ENCODE peak calls at places on chromosome 6, in five cellular contexts. One of them, this sample, is unnamed.
A peak's percentile ranks its signal among the peaks of the same experiment; 100 is the strongest.

GRCh38 chr6:161418458-161418945 is 144.6 kb upstream of the AGPAT4 start:
- DNase-seq in DND-41: peak; percentile 30
- DNase-seq in transverse colon: peak; percentile 12
- DNase-seq in adrenal gland: peak; percentile 74
- DNase-seq in mammary epithelial cell: peak; percentile 61
- DNase-seq in this sample: peak; percentile 81

GRCh38 chr6:97282238-97282725 is 734 bp downstream of the MMS22L start:
- DNase-seq in DND-41: peak; percentile 17
- DNase-seq in adrenal gland: no peak
- DNase-seq in transverse colon: no peak
- DNase-seq in mammary epithelial cell: no peak
- DNase-seq in this sample: peak; percentile 11

GRCh38 chr6:140276133-140276532 is 901.7 kb upstream of the CITED2 start:
- DNase-seq in transverse colon: no peak
- DNase-seq in adrenal gland: no peak
- DNase-seq in DND-41: no peak
- DNase-seq in mammary epithelial cell: no peak
- DNase-seq in this sample: no peak

GRCh38 chr6:54244430-54244829 is 63.8 kb upstream of the TINAG start:
- DNase-seq in transverse colon: no peak
- DNase-seq in DND-41: no peak
- DNase-seq in adrenal gland: no peak
- DNase-seq in mammary epithelial cell: peak; percentile 10
- DNase-seq in this sample: peak; percentile 35

GRCh38 chr6:90938116-90938515 is 351.2 kb upstream of the MAP3K7 start:
- DNase-seq in adrenal gland: no peak
- DNase-seq in DND-41: no peak
- DNase-seq in mammary epithelial cell: peak; percentile 70
- DNase-seq in transverse colon: no peak
- DNase-seq in this sample: no peak

GRCh38 chr6:143652840-143653239 is 24.9 kb upstream of the PHACTR2 start:
- DNase-seq in DND-41: no peak
- DNase-seq in adrenal gland: no peak
- DNase-seq in transverse colon: peak; percentile 35
- DNase-seq in mammary epithelial cell: no peak
- DNase-seq in this sample: no peak

GRCh38 chr6:17831135-17831534 is 124.4 kb upstream of the NUP153 start:
- DNase-seq in adrenal gland: peak; percentile 28
- DNase-seq in DND-41: no peak
- DNase-seq in mammary epithelial cell: peak; percentile 35
- DNase-seq in transverse colon: no peak
- DNase-seq in this sample: no peak

GRCh38 chr6:47477497-47478232 is at the start of gene CD2AP:
- DNase-seq in mammary epithelial cell: peak; percentile 86
- DNase-seq in adrenal gland: peak; percentile 89
- DNase-seq in DND-41: peak; percentile 97
- DNase-seq in transverse colon: peak; percentile 93
- DNase-seq in this sample: peak; percentile 83

GRCh38 chr6:41878961-41879405 is 16.2 kb downstream of the USP49 start:
- DNase-seq in mammary epithelial cell: no peak
- DNase-seq in transverse colon: no peak
- DNase-seq in adrenal gland: no peak
- DNase-seq in DND-41: no peak
- DNase-seq in this sample: peak; percentile 9

GRCh38 chr6:72466971-72467566 is 154.8 kb upstream of the KCNQ5 start:
- DNase-seq in transverse colon: no peak
- DNase-seq in mammary epithelial cell: no peak
- DNase-seq in adrenal gland: no peak
- DNase-seq in DND-41: no peak
- DNase-seq in this sample: no peak

GRCh38 chr6:113291751-113292445 is 565.2 kb upstream of the MARCKS start:
- DNase-seq in adrenal gland: no peak
- DNase-seq in DND-41: no peak
- DNase-seq in transverse colon: no peak
- DNase-seq in mammary epithelial cell: no peak
- DNase-seq in this sample: peak; percentile 51

GRCh38 chr6:71395731-71396409 is 107.3 kb downstream of the OGFRL1 start:
- DNase-seq in mammary epithelial cell: no peak
- DNase-seq in DND-41: no peak
- DNase-seq in adrenal gland: no peak
- DNase-seq in transverse colon: no peak
- DNase-seq in this sample: no peak

GRCh38 chr6:126176266-126176665 is 163.6 kb upstream of the CENPW start:
- DNase-seq in adrenal gland: no peak
- DNase-seq in mammary epithelial cell: peak; percentile 44
- DNase-seq in DND-41: no peak
- DNase-seq in transverse colon: no peak
- DNase-seq in this sample: peak; percentile 50

GRCh38 chr6:148367418-148368024 is 24.9 kb downstream of the SASH1 start:
- DNase-seq in mammary epithelial cell: peak; percentile 42
- DNase-seq in transverse colon: no peak
- DNase-seq in DND-41: peak; percentile 54
- DNase-seq in adrenal gland: peak; percentile 53
- DNase-seq in this sample: no peak

GRCh38 chr6:84764332-84765049 is at the start of gene TBX18:
- DNase-seq in adrenal gland: peak; percentile 73
- DNase-seq in DND-41: no peak
- DNase-seq in transverse colon: peak; percentile 80
- DNase-seq in mammary epithelial cell: peak; percentile 95
- DNase-seq in this sample: peak; percentile 94

GRCh38 chr6:139659196-139659595 is 284.7 kb upstream of the CITED2 start:
- DNase-seq in mammary epithelial cell: no peak
- DNase-seq in transverse colon: no peak
- DNase-seq in DND-41: no peak
- DNase-seq in adrenal gland: no peak
- DNase-seq in this sample: no peak

GRCh38 chr6:34552620-34553019 is 3.5 kb downstream of the SPDEF start:
- DNase-seq in adrenal gland: no peak
- DNase-seq in mammary epithelial cell: no peak
- DNase-seq in transverse colon: no peak
- DNase-seq in DND-41: no peak
- DNase-seq in this sample: no peak

GRCh38 chr6:119985952-119986736 is 636.6 kb upstream of the MAN1A1 start:
- DNase-seq in adrenal gland: no peak
- DNase-seq in mammary epithelial cell: peak; percentile 28
- DNase-seq in transverse colon: no peak
- DNase-seq in DND-41: no peak
- DNase-seq in this sample: no peak

GRCh38 chr6:152117156-152118129 is 310.0 kb downstream of the ESR1 start:
- DNase-seq in mammary epithelial cell: peak; percentile 47
- DNase-seq in adrenal gland: no peak
- DNase-seq in DND-41: no peak
- DNase-seq in transverse colon: no peak
- DNase-seq in this sample: no peak

GRCh38 chr6:17583811-17584210 is 16.3 kb upstream of the FAM8A1 start:
- DNase-seq in mammary epithelial cell: no peak
- DNase-seq in transverse colon: no peak
- DNase-seq in adrenal gland: no peak
- DNase-seq in DND-41: no peak
- DNase-seq in this sample: no peak

GRCh38 chr6:138310294-138310693 is 67.4 kb upstream of the SMIM28 start:
- DNase-seq in transverse colon: no peak
- DNase-seq in DND-41: no peak
- DNase-seq in mammary epithelial cell: no peak
- DNase-seq in adrenal gland: no peak
- DNase-seq in this sample: peak; percentile 17

GRCh38 chr6:147904416-147904815 is 395.9 kb downstream of the SAMD5 start:
- DNase-seq in DND-41: no peak
- DNase-seq in transverse colon: no peak
- DNase-seq in mammary epithelial cell: no peak
- DNase-seq in adrenal gland: no peak
- DNase-seq in this sample: no peak

GRCh38 chr6:34462561-34462971 is 3.3 kb upstream of the PACSIN1 start:
- DNase-seq in DND-41: no peak
- DNase-seq in transverse colon: peak; percentile 39
- DNase-seq in adrenal gland: peak; percentile 79
- DNase-seq in mammary epithelial cell: no peak
- DNase-seq in this sample: peak; percentile 72

GRCh38 chr6:36121752-36122494 is 8.4 kb upstream of the MAPK13 start:
- DNase-seq in adrenal gland: no peak
- DNase-seq in mammary epithelial cell: no peak
- DNase-seq in DND-41: no peak
- DNase-seq in transverse colon: no peak
- DNase-seq in this sample: no peak

GRCh38 chr6:47111685-47112084 is 69.6 kb upstream of the ADGRF1 start:
- DNase-seq in transverse colon: peak; percentile 56
- DNase-seq in DND-41: no peak
- DNase-seq in mammary epithelial cell: peak; percentile 56
- DNase-seq in adrenal gland: no peak
- DNase-seq in this sample: no peak

GRCh38 chr6:147322299-147323162 is 118.3 kb downstream of the STXBP5 start:
- DNase-seq in mammary epithelial cell: no peak
- DNase-seq in adrenal gland: no peak
- DNase-seq in transverse colon: no peak
- DNase-seq in DND-41: no peak
- DNase-seq in this sample: no peak

GRCh38 chr6:63817492-63818050 is 182.0 kb downstream of the PHF3 start:
- DNase-seq in DND-41: no peak
- DNase-seq in adrenal gland: no peak
- DNase-seq in mammary epithelial cell: no peak
- DNase-seq in transverse colon: no peak
- DNase-seq in this sample: no peak

GRCh38 chr6:151225919-151226318 is 13.8 kb upstream of the AKAP12 start:
- DNase-seq in DND-41: no peak
- DNase-seq in transverse colon: no peak
- DNase-seq in mammary epithelial cell: no peak
- DNase-seq in adrenal gland: no peak
- DNase-seq in this sample: no peak

GRCh38 chr6:33417127-33417902 is 592 bp downstream of the CUTA start:
- DNase-seq in adrenal gland: peak; percentile 64
- DNase-seq in mammary epithelial cell: peak; percentile 75
- DNase-seq in transverse colon: no peak
- DNase-seq in DND-41: no peak
- DNase-seq in this sample: peak; percentile 75
- H3K4me3 ChIP-seq in adrenal gland: peak overlapping the region; percentile 66
- H3K4me3 ChIP-seq in mammary epithelial cell: peak overlapping the region; percentile 75
- H3K4me3 ChIP-seq in transverse colon: peak overlapping the region; percentile 71
- H3K4me3 ChIP-seq in DND-41: peak overlapping the region; percentile 84
- H3K4me3 ChIP-seq in this sample: peak overlapping the region; percentile 86

DNA sequence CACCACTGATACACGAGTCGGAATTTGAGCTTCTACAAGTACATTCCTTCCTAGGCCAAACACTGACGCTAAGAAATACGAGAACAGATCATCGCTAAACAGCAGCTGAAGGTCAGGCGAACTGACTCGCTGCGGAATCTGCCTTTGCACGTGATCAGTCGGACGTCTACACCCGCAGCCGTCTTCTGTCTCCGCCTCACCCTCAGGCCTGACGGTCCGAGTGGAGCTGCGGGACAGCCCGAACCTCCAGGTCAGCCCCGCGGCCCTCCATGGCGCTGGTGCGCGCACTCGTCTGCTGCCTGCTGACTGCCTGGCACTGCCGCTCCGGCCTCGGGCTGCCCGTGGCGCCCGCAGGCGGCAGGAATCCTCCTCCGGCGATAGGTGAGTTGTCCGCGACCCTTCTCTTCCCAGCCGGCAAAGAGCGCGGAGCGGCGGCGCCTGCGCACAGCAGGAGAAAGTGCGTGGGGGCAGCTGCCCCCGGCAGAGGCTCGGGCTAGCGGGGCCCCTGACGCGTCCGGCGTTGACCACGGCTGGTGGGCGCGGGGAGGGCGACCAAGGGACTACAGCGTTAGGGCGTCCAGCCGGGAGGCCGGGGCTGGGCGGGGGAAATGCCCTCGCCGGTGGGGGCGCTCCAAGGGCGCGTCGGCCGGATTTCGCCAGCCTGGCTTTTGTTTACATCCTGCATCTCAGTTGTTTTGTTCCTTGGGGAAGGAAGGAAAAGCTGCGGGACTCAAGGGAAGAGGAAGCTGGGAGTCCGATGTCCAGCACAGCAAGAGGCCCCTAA is at the start of gene SMPDL3A:
- DNase-seq in transverse colon: peak; percentile 83
- DNase-seq in mammary epithelial cell: peak; percentile 74
- DNase-seq in DND-41: no peak
- DNase-seq in adrenal gland: peak; percentile 84
- DNase-seq in this sample: peak; percentile 86
- TF ChIP-seq CTCF in transverse colon: peak; percentile 45
- TF ChIP-seq CTCF in mammary epithelial cell: peak; percentile 49
- TF ChIP-seq CTCF in DND-41: no peak
- TF ChIP-seq CTCF in adrenal gland: peak; percentile 19
- TF ChIP-seq CTCF in this sample: peak; percentile 54

GRCh38 chr6:166168616-166169548 is 1.2 kb upstream of the TBXT start:
- DNase-seq in transverse colon: no peak
- DNase-seq in mammary epithelial cell: no peak
- DNase-seq in DND-41: no peak
- DNase-seq in adrenal gland: no peak
- DNase-seq in this sample: no peak
- H3K4me3 ChIP-seq in transverse colon: peak overlapping the region; percentile 29
- H3K4me3 ChIP-seq in mammary epithelial cell: no peak overlapping the region
- H3K4me3 ChIP-seq in DND-41: no peak overlapping the region
- H3K4me3 ChIP-seq in adrenal gland: peak overlapping the region; percentile 23
- H3K4me3 ChIP-seq in this sample: peak overlapping the region; percentile 27

GRCh38 chr6:118080547-118080946 is 173.5 kb downstream of the SLC35F1 start:
- DNase-seq in transverse colon: no peak
- DNase-seq in adrenal gland: no peak
- DNase-seq in DND-41: no peak
- DNase-seq in mammary epithelial cell: no peak
- DNase-seq in this sample: no peak
- TF ChIP-seq CTCF in transverse colon: no peak
- TF ChIP-seq CTCF in adrenal gland: no peak
- TF ChIP-seq CTCF in DND-41: no peak
- TF ChIP-seq CTCF in mammary epithelial cell: no peak
- TF ChIP-seq CTCF in this sample: no peak

GRCh38 chr6:29568021-29568420 is 8.5 kb upstream of the UBD start:
- DNase-seq in DND-41: no peak
- DNase-seq in mammary epithelial cell: no peak
- DNase-seq in adrenal gland: no peak
- DNase-seq in transverse colon: no peak
- DNase-seq in this sample: no peak
- H3K4me3 ChIP-seq in DND-41: no peak overlapping the region
- H3K4me3 ChIP-seq in mammary epithelial cell: no peak overlapping the region
- H3K4me3 ChIP-seq in adrenal gland: no peak overlapping the region
- H3K4me3 ChIP-seq in transverse colon: no peak overlapping the region
- H3K4me3 ChIP-seq in this sample: no peak overlapping the region

GRCh38 chr6:170429457-170429856 is 122.9 kb downstream of the FAM120B start:
- DNase-seq in DND-41: no peak
- DNase-seq in adrenal gland: no peak
- DNase-seq in transverse colon: no peak
- DNase-seq in mammary epithelial cell: no peak
- DNase-seq in this sample: peak; percentile 41
- TF ChIP-seq CTCF in DND-41: no peak
- TF ChIP-seq CTCF in adrenal gland: no peak
- TF ChIP-seq CTCF in transverse colon: no peak
- TF ChIP-seq CTCF in mammary epithelial cell: no peak
- TF ChIP-seq CTCF in this sample: peak; percentile 40